ENCODE peak calls at places on chromosomes 2 and 18, in five cellular contexts. One of them, this sample, is unnamed.

GRCh38 chr2:33051586-33052385 is 105.0 kb downstream of the LTBP1 start:
- DNase-seq in K562: no peak
- DNase-seq in GM12878: no peak
- DNase-seq in A549: peak; percentile 95
- DNase-seq in HepG2: peak; percentile 41
- DNase-seq in this sample: no peak

GRCh38 chr2:205768815-205769493 is 86.7 kb downstream of the NRP2 start:
- DNase-seq in A549: no peak
- DNase-seq in HepG2: no peak
- DNase-seq in K562: no peak
- DNase-seq in GM12878: no peak
- DNase-seq in this sample: no peak

GRCh38 chr2:68693947-68694346 is 40.7 kb upstream of the ARHGAP25 start:
- DNase-seq in K562: no peak
- DNase-seq in HepG2: no peak
- DNase-seq in GM12878: no peak
- DNase-seq in A549: no peak
- DNase-seq in this sample: peak; percentile 14

GRCh38 chr2:143629344-143629743 is 500.1 kb downstream of the ARHGAP15 start:
- DNase-seq in HepG2: no peak
- DNase-seq in GM12878: no peak
- DNase-seq in A549: no peak
- DNase-seq in K562: no peak
- DNase-seq in this sample: no peak

GRCh38 chr2:18924905-18925691 is 335.7 kb upstream of the NT5C1B start:
- DNase-seq in K562: no peak
- DNase-seq in HepG2: no peak
- DNase-seq in GM12878: no peak
- DNase-seq in A549: no peak
- DNase-seq in this sample: no peak

GRCh38 chr2:26034597-26035067 is 748 bp downstream of the RAB10 start:
- DNase-seq in GM12878: no peak
- DNase-seq in HepG2: no peak
- DNase-seq in A549: no peak
- DNase-seq in K562: no peak
- DNase-seq in this sample: peak; percentile 50

GRCh38 chr18:24846133-24846532 is 385.7 kb downstream of the HRH4 start:
- DNase-seq in HepG2: no peak
- DNase-seq in A549: no peak
- DNase-seq in K562: no peak
- DNase-seq in GM12878: no peak
- DNase-seq in this sample: no peak

GRCh38 chr2:128639693-128640092 is 321.0 kb upstream of the HS6ST1 start:
- DNase-seq in A549: no peak
- DNase-seq in HepG2: no peak
- DNase-seq in GM12878: no peak
- DNase-seq in K562: no peak
- DNase-seq in this sample: no peak

GRCh38 chr2:191869178-191869577 is 22.3 kb upstream of the CAVIN2 start:
- DNase-seq in K562: peak; percentile 34
- DNase-seq in HepG2: peak; percentile 67
- DNase-seq in GM12878: peak; percentile 7
- DNase-seq in A549: peak; percentile 75
- DNase-seq in this sample: no peak

GRCh38 chr2:19435815-19436214 is 77.4 kb upstream of the OSR1 start:
- DNase-seq in A549: no peak
- DNase-seq in K562: no peak
- DNase-seq in GM12878: no peak
- DNase-seq in HepG2: no peak
- DNase-seq in this sample: peak; percentile 33

GRCh38 chr2:85996591-85996990 is 107.8 kb upstream of the ST3GAL5 start:
- DNase-seq in HepG2: no peak
- DNase-seq in K562: peak; percentile 85
- DNase-seq in GM12878: no peak
- DNase-seq in A549: no peak
- DNase-seq in this sample: no peak

GRCh38 chr2:119491776-119492525 is 32.3 kb downstream of the SCTR start:
- DNase-seq in K562: no peak
- DNase-seq in A549: peak; percentile 74
- DNase-seq in GM12878: no peak
- DNase-seq in HepG2: peak; percentile 91
- DNase-seq in this sample: no peak

GRCh38 chr18:45416168-45416567 is 199.1 kb upstream of the SLC14A2 start:
- DNase-seq in GM12878: no peak
- DNase-seq in HepG2: no peak
- DNase-seq in K562: no peak
- DNase-seq in A549: no peak
- DNase-seq in this sample: peak; percentile 57

GRCh38 chr2:23599691-23600090 is 214.7 kb downstream of the KLHL29 start:
- DNase-seq in HepG2: no peak
- DNase-seq in A549: no peak
- DNase-seq in K562: no peak
- DNase-seq in GM12878: no peak
- DNase-seq in this sample: no peak

GRCh38 chr2:73981081-73981968 is 3.4 kb upstream of the TET3 start:
- DNase-seq in GM12878: no peak
- DNase-seq in A549: peak; percentile 58
- DNase-seq in K562: peak; percentile 80
- DNase-seq in HepG2: peak; percentile 25
- DNase-seq in this sample: peak; percentile 47

GRCh38 chr2:208224802-208225201 is 30.1 kb downstream of the IDH1 start:
- DNase-seq in A549: no peak
- DNase-seq in GM12878: no peak
- DNase-seq in K562: no peak
- DNase-seq in HepG2: no peak
- DNase-seq in this sample: no peak

GRCh38 chr2:75153221-75153620 is 46.1 kb downstream of the TACR1 start:
- DNase-seq in GM12878: no peak
- DNase-seq in A549: peak; percentile 57
- DNase-seq in HepG2: peak; percentile 89
- DNase-seq in K562: no peak
- DNase-seq in this sample: no peak

GRCh38 chr18:10047237-10047636 is 133.4 kb downstream of the VAPA start:
- DNase-seq in HepG2: no peak
- DNase-seq in A549: no peak
- DNase-seq in K562: no peak
- DNase-seq in GM12878: no peak
- DNase-seq in this sample: no peak

GRCh38 chr18:45997689-45998088 is 30.6 kb upstream of the EPG5 start:
- DNase-seq in GM12878: no peak
- DNase-seq in HepG2: no peak
- DNase-seq in A549: no peak
- DNase-seq in K562: no peak
- DNase-seq in this sample: no peak

GRCh38 chr2:186636800-186637795 is 47.2 kb downstream of the ITGAV start:
- DNase-seq in HepG2: no peak
- DNase-seq in GM12878: no peak
- DNase-seq in A549: no peak
- DNase-seq in K562: no peak
- DNase-seq in this sample: no peak

GRCh38 chr18:24818451-24818850 is 358.0 kb downstream of the HRH4 start:
- DNase-seq in A549: no peak
- DNase-seq in GM12878: no peak
- DNase-seq in K562: no peak
- DNase-seq in HepG2: no peak
- DNase-seq in this sample: peak; percentile 40

GRCh38 chr2:47237375-47238357 is 82.6 kb upstream of the STPG4 start:
- DNase-seq in HepG2: no peak
- DNase-seq in K562: peak; percentile 70
- DNase-seq in GM12878: no peak
- DNase-seq in A549: no peak
- DNase-seq in this sample: peak; percentile 66

GRCh38 chr2:56267412-56267788 is 83.6 kb downstream of the CCDC85A start:
- DNase-seq in K562: no peak
- DNase-seq in GM12878: no peak
- DNase-seq in HepG2: no peak
- DNase-seq in A549: no peak
- DNase-seq in this sample: no peak

GRCh38 chr2:165016772-165017411 is 61.6 kb upstream of the SLC38A11 start:
- DNase-seq in HepG2: peak; percentile 48
- DNase-seq in GM12878: no peak
- DNase-seq in K562: no peak
- DNase-seq in A549: peak; percentile 49
- DNase-seq in this sample: peak; percentile 62

GRCh38 chr18:37341016-37341415 is 224.6 kb downstream of the CELF4 start:
- DNase-seq in A549: no peak
- DNase-seq in HepG2: no peak
- DNase-seq in K562: no peak
- DNase-seq in GM12878: no peak
- DNase-seq in this sample: no peak

GRCh38 chr18:25503567-25504081 is 151.7 kb upstream of the ZNF521 start:
- DNase-seq in K562: no peak
- DNase-seq in HepG2: peak; percentile 17
- DNase-seq in GM12878: no peak
- DNase-seq in A549: peak; percentile 27
- DNase-seq in this sample: peak; percentile 59

GRCh38 chr2:43539991-43540860 is 55.6 kb downstream of the THADA start:
- DNase-seq in HepG2: no peak
- DNase-seq in GM12878: no peak
- DNase-seq in K562: no peak
- DNase-seq in A549: peak; percentile 66
- DNase-seq in this sample: no peak

GRCh38 chr2:55968931-55969330 is 45.3 kb upstream of the EFEMP1 start:
- DNase-seq in HepG2: no peak
- DNase-seq in A549: no peak
- DNase-seq in GM12878: no peak
- DNase-seq in K562: no peak
- DNase-seq in this sample: no peak

GRCh38 chr2:130847776-130848517 is 11.2 kb downstream of the ARHGEF4 start:
- DNase-seq in HepG2: no peak
- DNase-seq in A549: no peak
- DNase-seq in K562: no peak
- DNase-seq in GM12878: no peak
- DNase-seq in this sample: no peak

GRCh38 chr2:130848518-130849210 is 11.9 kb downstream of the ARHGEF4 start:
- DNase-seq in A549: no peak
- DNase-seq in GM12878: no peak
- DNase-seq in K562: no peak
- DNase-seq in HepG2: no peak
- DNase-seq in this sample: no peak

GRCh38 chr2:130846233-130846632 is 9.5 kb downstream of the ARHGEF4 start:
- DNase-seq in A549: no peak
- DNase-seq in K562: no peak
- DNase-seq in GM12878: no peak
- DNase-seq in HepG2: no peak
- DNase-seq in this sample: peak; percentile 52

GRCh38 chr2:130845507-130846085 is 8.9 kb downstream of the ARHGEF4 start:
- DNase-seq in K562: no peak
- DNase-seq in A549: no peak
- DNase-seq in HepG2: no peak
- DNase-seq in GM12878: no peak
- DNase-seq in this sample: no peak

DNA sequence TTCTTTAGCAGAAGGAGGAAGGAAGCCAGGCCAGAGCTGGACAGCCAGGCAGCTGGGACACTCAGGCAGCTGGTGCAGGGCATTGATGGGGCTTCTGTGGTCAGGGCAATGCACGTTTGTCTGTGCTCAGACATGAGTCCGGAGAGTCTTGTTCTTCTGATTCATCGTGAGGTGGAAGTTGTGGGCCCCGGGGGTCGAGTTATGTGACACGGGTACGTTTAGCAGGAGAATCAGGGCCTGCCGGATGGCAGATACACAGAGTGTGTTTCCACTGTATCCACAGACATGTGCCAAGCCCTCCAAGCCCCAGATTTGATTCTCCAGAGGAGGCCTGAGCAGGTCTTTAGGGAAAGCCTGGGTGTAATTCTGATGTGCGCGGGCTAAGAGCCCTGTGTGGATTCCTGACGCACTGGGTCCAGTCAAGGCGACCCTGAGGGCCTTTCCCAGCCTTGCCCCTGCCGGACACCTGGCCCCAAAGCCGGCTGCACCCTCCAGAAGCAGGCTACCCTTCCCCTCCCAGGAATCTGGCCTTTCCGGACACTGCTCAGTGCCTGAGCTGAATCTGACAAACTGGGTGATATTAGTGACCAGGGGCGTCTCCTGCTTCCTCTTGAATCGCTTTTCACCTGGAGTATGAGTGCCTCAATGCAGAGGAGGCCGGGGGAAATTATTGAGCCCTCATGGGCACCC is 10.1 kb downstream of the ARHGEF4 start:
- DNase-seq in A549: no peak
- DNase-seq in K562: no peak
- DNase-seq in GM12878: no peak
- DNase-seq in HepG2: no peak
- DNase-seq in this sample: no peak
- TF ChIP-seq CHD2 in A549: no peak
- TF ChIP-seq CHD2 in K562: no peak
- TF ChIP-seq CHD2 in GM12878: no peak
- TF ChIP-seq CHD2 in HepG2: no peak
- TF ChIP-seq CHD2 in this sample: no peak

GRCh38 chr2:141611143-141611571 is 519.7 kb downstream of the LRP1B start:
- DNase-seq in A549: no peak
- DNase-seq in HepG2: no peak
- DNase-seq in GM12878: no peak
- DNase-seq in K562: no peak
- DNase-seq in this sample: no peak
- TF ChIP-seq SMC3 in A549: no peak
- TF ChIP-seq SMC3 in HepG2: no peak
- TF ChIP-seq SMC3 in GM12878: no peak
- TF ChIP-seq SMC3 in K562: no peak
- TF ChIP-seq SMC3 in this sample: no peak

GRCh38 chr18:59952283-59953007 is 52.6 kb downstream of the PMAIP1 start:
- DNase-seq in GM12878: no peak
- DNase-seq in K562: no peak
- DNase-seq in A549: no peak
- DNase-seq in HepG2: no peak
- DNase-seq in this sample: no peak
- TF ChIP-seq CHD2 in GM12878: no peak
- TF ChIP-seq CHD2 in K562: no peak
- TF ChIP-seq CHD2 in A549: no peak
- TF ChIP-seq CHD2 in HepG2: no peak
- TF ChIP-seq CHD2 in this sample: no peak

DNA sequence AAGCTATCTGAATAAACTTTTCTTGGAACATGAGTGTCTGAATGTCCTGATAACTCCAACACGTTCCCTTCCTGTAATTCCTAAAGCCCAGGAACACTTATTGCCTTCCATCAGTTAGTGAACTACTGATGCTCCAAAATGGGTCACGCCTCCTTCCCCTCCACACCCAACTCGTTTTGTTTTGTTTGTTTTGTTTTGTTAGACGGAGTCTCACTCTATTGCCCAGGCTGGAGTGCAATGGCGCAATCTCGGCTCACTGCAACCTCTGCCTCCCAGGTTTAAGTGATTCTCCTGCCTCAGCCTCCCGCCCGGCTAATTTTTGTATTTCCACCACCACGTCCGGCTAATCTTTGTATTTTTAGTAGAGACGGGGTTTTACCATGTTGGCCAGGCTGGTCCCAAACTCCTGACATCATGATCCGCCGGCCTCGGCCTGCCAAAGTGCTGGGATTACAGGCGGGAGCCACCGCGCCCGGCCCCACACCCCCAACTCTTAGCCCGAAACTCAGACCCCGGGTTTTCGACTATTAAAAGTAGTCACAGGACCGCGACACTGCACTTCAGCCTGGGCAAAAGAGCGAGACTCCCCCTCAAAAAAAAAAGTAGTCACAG is 775 bp downstream of the IER3IP1 start:
- DNase-seq in HepG2: no peak
- DNase-seq in A549: no peak
- DNase-seq in K562: no peak
- DNase-seq in GM12878: no peak
- DNase-seq in this sample: no peak
- TF ChIP-seq SMC3 in HepG2: no peak
- TF ChIP-seq SMC3 in A549: no peak
- TF ChIP-seq SMC3 in K562: no peak
- TF ChIP-seq SMC3 in GM12878: no peak
- TF ChIP-seq SMC3 in this sample: no peak

GRCh38 chr18:43405097-43405496 is 127.8 kb upstream of the SYT4 start:
- DNase-seq in GM12878: no peak
- DNase-seq in K562: no peak
- DNase-seq in A549: no peak
- DNase-seq in HepG2: no peak
- DNase-seq in this sample: no peak
- TF ChIP-seq CHD2 in GM12878: no peak
- TF ChIP-seq CHD2 in K562: no peak
- TF ChIP-seq CHD2 in A549: no peak
- TF ChIP-seq CHD2 in HepG2: no peak
- TF ChIP-seq CHD2 in this sample: no peak